ENCODE peak calls at places on chromosomes 4 and X, in six cellular contexts. One of them, this sample, is unnamed.

GRCh38 chr4:168724960-168725359 is 228.1 kb downstream of the PALLD start:
- DNase-seq in GM12891: no peak
- DNase-seq in GM12865: no peak
- DNase-seq in GM03348: peak
- DNase-seq in NCI-H1105: no peak
- DNase-seq in left cardiac atrium: no peak
- DNase-seq in this sample: no peak

GRCh38 chr4:22435652-22436051 is 80.2 kb downstream of the ADGRA3 start:
- DNase-seq in GM12891: no peak
- DNase-seq in GM12865: no peak
- DNase-seq in GM03348: no peak
- DNase-seq in NCI-H1105: no peak
- DNase-seq in left cardiac atrium: no peak
- DNase-seq in this sample: no peak

GRCh38 chrX:49246541-49246940 is 11.3 kb downstream of the CCDC22 start:
- DNase-seq in GM12891: no peak
- DNase-seq in GM12865: no peak
- DNase-seq in GM03348: no peak
- DNase-seq in NCI-H1105: no peak
- DNase-seq in left cardiac atrium: no peak
- DNase-seq in this sample: no peak

GRCh38 chr4:55080174-55080865 is 45.1 kb downstream of the KDR start:
- DNase-seq in GM12891: no peak
- DNase-seq in GM12865: no peak
- DNase-seq in GM03348: peak
- DNase-seq in NCI-H1105: no peak
- DNase-seq in left cardiac atrium: no peak
- DNase-seq in this sample: no peak

GRCh38 chr4:85028910-85029309 is 62.4 kb upstream of the WDFY3 start:
- DNase-seq in GM12891: no peak
- DNase-seq in GM12865: no peak
- DNase-seq in GM03348: no peak
- DNase-seq in NCI-H1105: no peak
- DNase-seq in left cardiac atrium: no peak
- DNase-seq in this sample: no peak

GRCh38 chr4:6235901-6236625 is 33.6 kb upstream of the WFS1 start:
- DNase-seq in GM12891: no peak
- DNase-seq in GM12865: no peak
- DNase-seq in GM03348: no peak
- DNase-seq in NCI-H1105: no peak
- DNase-seq in left cardiac atrium: no peak
- DNase-seq in this sample: no peak

GRCh38 chr4:127006509-127006908 is 626.2 kb upstream of the INTU start:
- DNase-seq in GM12891: no peak
- DNase-seq in GM12865: no peak
- DNase-seq in GM03348: no peak
- DNase-seq in NCI-H1105: no peak
- DNase-seq in left cardiac atrium: no peak
- DNase-seq in this sample: no peak

GRCh38 chr4:140151700-140152014 is 2.3 kb downstream of the MAML3 start:
- DNase-seq in GM12891: peak
- DNase-seq in GM12865: no peak
- DNase-seq in GM03348: peak
- DNase-seq in NCI-H1105: peak
- DNase-seq in left cardiac atrium: peak
- DNase-seq in this sample: peak

GRCh38 chr4:43882470-43882869 is 566.1 kb downstream of the KCTD8 start:
- DNase-seq in GM12891: no peak
- DNase-seq in GM12865: peak
- DNase-seq in GM03348: no peak
- DNase-seq in NCI-H1105: no peak
- DNase-seq in left cardiac atrium: no peak
- DNase-seq in this sample: no peak

GRCh38 chrX:12984629-12985303 is 9.9 kb downstream of the TMSB4X start:
- DNase-seq in GM12891: no peak
- DNase-seq in GM12865: peak
- DNase-seq in GM03348: peak
- DNase-seq in NCI-H1105: peak
- DNase-seq in left cardiac atrium: no peak
- DNase-seq in this sample: no peak

GRCh38 chr4:20323991-20324390 is 72.3 kb downstream of the SLIT2 start:
- DNase-seq in GM12891: no peak
- DNase-seq in GM12865: no peak
- DNase-seq in GM03348: no peak
- DNase-seq in NCI-H1105: no peak
- DNase-seq in left cardiac atrium: no peak
- DNase-seq in this sample: no peak

GRCh38 chrX:139823806-139824205 is 109.0 kb downstream of the ATP11C start:
- DNase-seq in GM12891: no peak
- DNase-seq in GM12865: no peak
- DNase-seq in GM03348: no peak
- DNase-seq in NCI-H1105: no peak
- DNase-seq in left cardiac atrium: peak
- DNase-seq in this sample: no peak

GRCh38 chrX:136667446-136668168 is 19.6 kb downstream of the CD40LG start:
- DNase-seq in GM12891: no peak
- DNase-seq in GM12865: no peak
- DNase-seq in GM03348: no peak
- DNase-seq in NCI-H1105: no peak
- DNase-seq in left cardiac atrium: no peak
- DNase-seq in this sample: no peak

GRCh38 chrX:32877592-32877991 is 333.8 kb downstream of the DMD start:
- DNase-seq in GM12891: no peak
- DNase-seq in GM12865: no peak
- DNase-seq in GM03348: no peak
- DNase-seq in NCI-H1105: no peak
- DNase-seq in left cardiac atrium: no peak
- DNase-seq in this sample: no peak

GRCh38 chr4:185534850-185535761 is at the start of gene PDLIM3:
- DNase-seq in GM12891: peak
- DNase-seq in GM12865: no peak
- DNase-seq in GM03348: peak
- DNase-seq in NCI-H1105: peak
- DNase-seq in left cardiac atrium: peak
- DNase-seq in this sample: peak

GRCh38 chrX:64894454-64895038 is 81.7 kb downstream of the ZC4H2 start:
- DNase-seq in GM12891: no peak
- DNase-seq in GM12865: peak
- DNase-seq in GM03348: peak
- DNase-seq in NCI-H1105: no peak
- DNase-seq in left cardiac atrium: no peak
- DNase-seq in this sample: peak

GRCh38 chrX:45324941-45325340 is 124.3 kb upstream of the DIPK2B start:
- DNase-seq in GM12891: no peak
- DNase-seq in GM12865: no peak
- DNase-seq in GM03348: no peak
- DNase-seq in NCI-H1105: no peak
- DNase-seq in left cardiac atrium: no peak
- DNase-seq in this sample: no peak

GRCh38 chr4:106583567-106583966 is 215.0 kb upstream of the GIMD1 start:
- DNase-seq in GM12891: no peak
- DNase-seq in GM12865: no peak
- DNase-seq in GM03348: peak
- DNase-seq in NCI-H1105: no peak
- DNase-seq in left cardiac atrium: no peak
- DNase-seq in this sample: no peak

GRCh38 chrX:48490661-48491060 is 14.7 kb downstream of the FTSJ1 start:
- DNase-seq in GM12891: no peak
- DNase-seq in GM12865: no peak
- DNase-seq in GM03348: no peak
- DNase-seq in NCI-H1105: no peak
- DNase-seq in left cardiac atrium: no peak
- DNase-seq in this sample: no peak

GRCh38 chr4:181959121-181959520 is 284.1 kb upstream of the TENM3 start:
- DNase-seq in GM12891: no peak
- DNase-seq in GM12865: no peak
- DNase-seq in GM03348: peak
- DNase-seq in NCI-H1105: no peak
- DNase-seq in left cardiac atrium: no peak
- DNase-seq in this sample: no peak

GRCh38 chrX:49184294-49185061 is 1.7 kb downstream of the PRICKLE3 start:
- DNase-seq in GM12891: no peak
- DNase-seq in GM12865: peak
- DNase-seq in GM03348: peak
- DNase-seq in NCI-H1105: peak
- DNase-seq in left cardiac atrium: peak
- DNase-seq in this sample: peak

GRCh38 chr4:12179264-12179616 is 750.5 kb upstream of the HS3ST1 start:
- DNase-seq in GM12891: no peak
- DNase-seq in GM12865: no peak
- DNase-seq in GM03348: no peak
- DNase-seq in NCI-H1105: peak
- DNase-seq in left cardiac atrium: peak
- DNase-seq in this sample: peak

GRCh38 chrX:776529-777230 is 146.1 kb downstream of the SHOX start:
- DNase-seq in GM12891: no peak
- DNase-seq in GM12865: no peak
- DNase-seq in GM03348: no peak
- DNase-seq in NCI-H1105: no peak
- DNase-seq in left cardiac atrium: no peak
- DNase-seq in this sample: no peak

GRCh38 chr4:40176602-40177001 is 20.2 kb upstream of the RHOH start:
- DNase-seq in GM12891: no peak
- DNase-seq in GM12865: no peak
- DNase-seq in GM03348: no peak
- DNase-seq in NCI-H1105: no peak
- DNase-seq in left cardiac atrium: no peak
- DNase-seq in this sample: peak

GRCh38 chrX:108134724-108135123 is 43.1 kb downstream of the ATG4A start:
- DNase-seq in GM12891: no peak
- DNase-seq in GM12865: no peak
- DNase-seq in GM03348: no peak
- DNase-seq in NCI-H1105: no peak
- DNase-seq in left cardiac atrium: no peak
- DNase-seq in this sample: no peak